ENCODE peak calls at places on chromosomes 11 and 22, in four cellular contexts. J is mesendoderm, K is SK-N-SH, U is GM23338. X is an unnamed sample.
A peak's percentile ranks its signal among the peaks of the same experiment; 100 is the strongest.

GRCh38 chr11:45580399-45580798 is 85.0 kb downstream of the CHST1 start:
- DNase-seq in K (no peak), J (peak; percentile 65), U (peak; percentile 66), X (no peak)

GRCh38 chr11:69292221-69292648 is 1.7 kb upstream of the MYEOV start:
- DNase-seq in U (peak; percentile 61), J (peak; percentile 81), K (no peak), X (no peak)

GRCh38 chr11:83574516-83574915 is 288.3 kb upstream of the CCDC90B start:
- DNase-seq in K (no peak), U (no peak), J (peak; percentile 44), X (peak; percentile 41)

GRCh38 chr11:17156283-17156682 is 51.5 kb downstream of the PIK3C2A start:
- DNase-seq in U (no peak), J (no peak), K (no peak), X (no peak)

GRCh38 chr22:45576273-45576625 is 73.6 kb downstream of the FBLN1 start:
- DNase-seq in K (no peak), J (no peak), U (no peak), X (no peak)

GRCh38 chr11:67289651-67290479 is 762 bp downstream of the ANKRD13D start:
- DNase-seq in U (peak; percentile 43), J (peak; percentile 35), K (peak; percentile 68), X (no peak)

GRCh38 chr11:70158201-70158600 is 44.9 kb upstream of the FADD start:
- DNase-seq in J (peak; percentile 77), K (peak; percentile 58), U (peak; percentile 88), X (no peak)

GRCh38 chr11:15347969-15348734 is 233.4 kb downstream of the INSC start:
- DNase-seq in J (no peak), U (no peak), K (no peak), X (no peak)

GRCh38 chr11:111097191-111097590 is 148.3 kb upstream of the POU2AF2 start:
- DNase-seq in K (no peak), J (peak; percentile 78), U (peak; percentile 56), X (no peak)

GRCh38 chr11:72511393-72512047 is 77.2 kb upstream of the CLPB start:
- DNase-seq in J (no peak), U (no peak), K (no peak), X (no peak)

GRCh38 chr22:20062766-20063083 is 17.3 kb upstream of the DGCR8 start:
- DNase-seq in U (no peak), K (no peak), J (no peak), X (no peak)

GRCh38 chr11:28448186-28448585 is 340.0 kb downstream of the METTL15 start:
- DNase-seq in U (no peak), K (no peak), J (no peak), X (no peak)

GRCh38 chr11:132365650-132366049 is 995.2 kb downstream of the NTM start:
- DNase-seq in U (no peak), K (no peak), J (no peak), X (no peak)

DNA sequence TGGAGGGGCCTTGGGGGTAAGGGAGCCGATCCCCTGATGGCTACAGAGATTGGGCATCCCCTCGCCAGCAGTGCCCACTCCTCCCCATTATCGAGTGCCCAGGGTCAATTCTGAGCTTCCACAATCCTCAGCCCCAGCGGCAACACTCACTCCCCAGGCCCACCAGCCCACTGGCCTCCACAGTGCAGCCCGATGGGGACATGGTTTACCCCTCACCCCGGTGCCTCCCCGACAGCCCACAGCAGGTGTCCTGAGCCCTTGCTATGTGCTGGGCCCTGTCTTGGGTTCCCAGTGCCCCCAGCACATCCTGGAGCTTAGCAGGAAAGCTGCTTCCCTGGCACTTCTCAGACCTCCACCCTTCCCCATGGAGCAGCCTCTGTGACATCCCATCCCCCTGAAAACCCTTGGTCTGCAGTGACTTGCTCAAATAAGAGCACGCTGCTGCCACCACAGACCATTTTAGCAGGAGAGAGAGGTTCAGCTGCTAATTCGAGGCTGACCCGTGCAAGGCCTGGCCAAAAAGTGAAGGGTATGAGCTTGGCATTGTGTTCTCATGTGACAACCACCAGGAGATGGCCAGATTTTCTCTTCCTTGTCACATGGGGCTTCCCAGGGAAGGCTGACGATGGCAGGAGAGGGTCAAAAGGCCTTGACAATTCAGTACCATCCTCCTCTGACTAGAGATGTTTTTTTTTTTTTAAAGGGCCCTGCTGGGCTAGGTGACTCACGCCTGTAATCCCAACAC is 23.6 kb downstream of the KCNJ4 start:
- DNase-seq in K (no peak), U (no peak), J (peak; percentile 51), X (no peak)
- H3K27me3 ChIP-seq in K (no peaks in the 10 kb centered on the region), U (no peaks in the 10 kb centered on the region), J (no peaks in the 10 kb centered on the region), X (peaks cover 16% of the 10 kb centered on the region)

DNA sequence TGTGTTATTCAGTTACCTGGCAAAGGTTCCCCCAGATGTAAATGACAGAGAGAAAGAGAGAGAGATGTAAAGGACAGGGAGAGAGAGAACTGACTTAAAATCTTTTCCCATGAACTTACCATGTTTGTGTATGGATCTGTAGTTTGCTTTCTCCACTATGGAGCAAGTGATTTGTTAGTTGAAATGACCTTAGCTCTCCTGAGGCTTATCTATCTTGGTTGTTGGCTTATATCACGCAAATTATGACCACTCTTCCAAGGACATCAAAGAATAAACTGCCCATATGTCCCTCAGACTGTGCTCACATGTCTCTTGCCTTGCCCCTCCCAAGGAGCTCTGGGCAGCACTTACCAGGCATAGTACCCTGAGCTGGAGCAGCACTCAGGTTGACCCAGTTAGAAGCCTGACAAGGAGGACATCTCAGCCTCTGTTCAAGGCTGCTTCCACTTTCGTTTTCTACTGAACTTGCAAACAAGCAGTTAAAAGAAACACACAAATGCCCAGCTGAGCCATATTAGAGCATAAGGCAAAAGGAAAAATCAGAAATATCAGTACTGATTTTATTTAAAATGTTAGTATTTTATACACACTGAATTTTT is 95.2 kb upstream of the RCN1 start:
- DNase-seq in K (no peak), U (no peak), J (no peak), X (no peak)
- H3K4me2 ChIP-seq in K (peak overlapping the region; percentile 63), U (no peak overlapping the region), J (no peak overlapping the region), X (no peak overlapping the region)

DNA sequence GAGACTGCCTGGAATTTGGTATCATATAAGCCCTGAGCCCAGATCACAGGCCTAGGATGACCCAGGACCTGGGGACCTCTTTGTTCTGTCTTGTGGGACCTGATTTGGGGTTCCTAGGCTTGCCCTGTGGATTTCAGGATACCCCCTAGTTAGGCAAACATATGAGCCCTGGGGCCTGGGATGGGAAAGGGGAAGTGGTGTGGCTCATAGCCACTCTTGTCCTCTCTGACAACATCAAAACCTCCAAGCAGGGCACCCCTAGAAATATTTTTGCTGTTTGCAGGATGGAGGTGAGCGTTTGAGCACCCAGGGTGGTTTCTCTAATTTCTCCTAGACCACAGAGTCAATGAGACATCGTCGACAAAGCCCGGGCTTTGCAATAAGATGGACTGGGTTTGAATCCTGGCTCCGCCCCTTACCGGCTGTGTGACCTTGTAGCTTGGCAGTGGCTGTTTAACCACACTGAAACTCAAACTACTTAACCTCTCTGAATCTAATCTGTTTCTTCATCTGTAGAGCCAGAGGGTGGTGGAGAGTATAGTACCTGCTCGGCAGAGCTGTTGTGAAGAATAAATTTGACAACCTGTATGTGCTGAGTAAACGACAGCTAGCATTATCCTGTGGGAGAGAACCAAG is 5.3 kb upstream of the LRRC10B start:
- DNase-seq in U (no peak), K (no peak), J (no peak), X (no peak)
- H3K27me3 ChIP-seq in U (peaks cover 40% of the 10 kb centered on the region), K (peaks cover 18% of the 10 kb centered on the region), J (no peaks in the 10 kb centered on the region), X (peaks cover 28% of the 10 kb centered on the region)

GRCh38 chr22:49850959-49851815 is 2.5 kb upstream of the ZBED4 start:
- DNase-seq in K (no peak), J (no peak), U (no peak), X (no peak)
- H3K4me2 ChIP-seq in K (no peak overlapping the region), J (no peak overlapping the region), U (no peak overlapping the region), X (no peak overlapping the region)

GRCh38 chr11:86060544-86060943 is 8.3 kb downstream of the PICALM start:
- DNase-seq in U (no peak), J (no peak), K (no peak), X (no peak)
- H3K27me3 ChIP-seq in U (no peaks in the 10 kb centered on the region), J (no peaks in the 10 kb centered on the region), K (no peaks in the 10 kb centered on the region), X (no peaks in the 10 kb centered on the region)

X was measured in keratinocyte.